ENCODE peak calls at places on chromosomes 2 and 18, in six cellular contexts. R is NCI-H226, C is H54, I is PC-9, D is hypothalamus, P is GM03348. W is an unnamed sample.

GRCh38 chr2:219444566-219445091 is 10.0 kb downstream of the SPEG start:
- DNase-seq in R (peak), C (no peak), D (no peak), P (no peak), I (no peak), W (peak)

GRCh38 chr2:15579641-15580040 is 12.0 kb upstream of the DDX1 start:
- DNase-seq in D (no peak), R (no peak), C (no peak), P (peak), I (no peak), W (no peak)

GRCh38 chr2:42068571-42069178 is 20.9 kb downstream of the PKDCC start:
- DNase-seq in C (no peak), I (no peak), P (no peak), R (no peak), D (no peak), W (no peak)

GRCh38 chr18:50933684-50934083 is 34.2 kb upstream of the ELAC1 start:
- DNase-seq in I (no peak), D (no peak), P (no peak), C (no peak), R (no peak), W (no peak)

GRCh38 chr2:15154289-15154688 is 406.8 kb downstream of the NBAS start:
- DNase-seq in I (no peak), R (peak), D (no peak), P (no peak), C (no peak), W (no peak)

GRCh38 chr2:99876956-99877355 is 265.4 kb downstream of the AFF3 start:
- DNase-seq in C (no peak), D (no peak), R (no peak), I (no peak), P (no peak), W (no peak)

GRCh38 chr2:159513745-159514144 is 102.6 kb downstream of the BAZ2B start:
- DNase-seq in P (no peak), R (no peak), I (no peak), C (no peak), D (no peak), W (no peak)

GRCh38 chr2:158665536-158666302 is 129.4 kb upstream of the DAPL1 start:
- DNase-seq in D (no peak), I (no peak), C (no peak), R (no peak), P (no peak), W (no peak)

GRCh38 chr2:233837694-233838229 is 16.6 kb downstream of the HJURP start:
- DNase-seq in P (no peak), D (no peak), R (no peak), I (no peak), C (no peak), W (no peak)

GRCh38 chr2:235270951-235271350 is 222.9 kb upstream of the AGAP1 start:
- DNase-seq in I (peak), P (peak), C (no peak), R (peak), D (no peak), W (no peak)

GRCh38 chr18:32548688-32549087 is 78.0 kb upstream of the GAREM1 start:
- DNase-seq in C (no peak), D (no peak), P (no peak), R (no peak), I (no peak), W (no peak)

GRCh38 chr2:18047896-18048657 is 169.6 kb downstream of the KCNS3 start:
- DNase-seq in P (peak), I (peak), C (peak), R (peak), D (no peak), W (no peak)

GRCh38 chr2:56183643-56184499 is at the start of gene CCDC85A:
- DNase-seq in I (peak), R (peak), P (peak), D (peak), C (peak), W (peak)

GRCh38 chr2:9897796-9898195 is 53.7 kb upstream of the GRHL1 start:
- DNase-seq in R (peak), D (no peak), C (no peak), P (peak), I (no peak), W (no peak)

GRCh38 chr18:26307161-26307773 is 81.0 kb downstream of the TAF4B start:
- DNase-seq in R (peak), D (no peak), P (peak), I (peak), C (peak), W (no peak)

GRCh38 chr18:74499633-74500032 is 3.5 kb downstream of the CNDP2 start:
- DNase-seq in R (no peak), C (no peak), I (peak), P (no peak), D (peak), W (no peak)

GRCh38 chr2:57701391-57701791 is 345.2 kb upstream of the VRK2 start:
- DNase-seq in C (no peak), R (no peak), I (peak), P (peak), D (no peak), W (no peak)

GRCh38 chr2:26351375-26352090 is 4.9 kb upstream of the ADGRF3 start:
- DNase-seq in P (no peak), D (no peak), C (no peak), R (no peak), I (no peak), W (no peak)

GRCh38 chr2:9749546-9750223 is 93.6 kb upstream of the TAF1B start:
- DNase-seq in R (no peak), I (no peak), C (no peak), D (no peak), P (no peak), W (no peak)

GRCh38 chr2:226185613-226186211 is 613.9 kb downstream of the IRS1 start:
- DNase-seq in R (peak), P (peak), C (peak), D (no peak), I (peak), W (no peak)

GRCh38 chr2:180240774-180241173 is 233.7 kb upstream of the CWC22 start:
- DNase-seq in P (peak), D (no peak), C (no peak), I (no peak), R (no peak), W (no peak)

GRCh38 chr18:79522451-79523220 is 126.9 kb downstream of the NFATC1 start:
- DNase-seq in D (no peak), I (no peak), R (no peak), C (no peak), P (no peak), W (no peak)

GRCh38 chr18:48023334-48024008 is 93.0 kb upstream of the SMAD2 start:
- DNase-seq in P (peak), R (peak), D (no peak), I (peak), C (peak), W (no peak)

GRCh38 chr18:54830260-54830659 is 2.0 kb downstream of the RAB27B start:
- DNase-seq in R (no peak), C (no peak), D (no peak), P (no peak), I (no peak), W (no peak)

GRCh38 chr2:99857867-99858444 is 284.4 kb downstream of the AFF3 start:
- DNase-seq in I (no peak), D (no peak), R (no peak), C (no peak), P (no peak), W (no peak)

GRCh38 chr2:224217962-224218347 is 178.9 kb upstream of the SERPINE2 start:
- DNase-seq in I (no peak), D (no peak), P (peak), R (peak), C (no peak), W (no peak)

GRCh38 chr2:30323499-30323898 is 92.2 kb downstream of the LBH start:
- DNase-seq in C (no peak), R (no peak), D (no peak), I (no peak), P (no peak), W (no peak)

GRCh38 chr18:57561728-57562423 is 24.6 kb downstream of the FECH start:
- DNase-seq in P (peak), D (no peak), R (peak), I (peak), C (peak), W (peak)

GRCh38 chr2:188884552-188884951 is 89.6 kb upstream of the COL3A1 start:
- DNase-seq in R (no peak), P (no peak), C (no peak), I (no peak), D (no peak), W (no peak)

GRCh38 chr2:203928849-203929248 is 7.7 kb upstream of the ICOS start:
- DNase-seq in P (peak), I (no peak), D (no peak), C (no peak), R (no peak), W (no peak)

GRCh38 chr18:3566851-3567250 is 116.9 kb downstream of the TGIF1 start:
- DNase-seq in P (no peak), I (no peak), D (no peak), C (no peak), R (no peak), W (no peak)

GRCh38 chr2:46521215-46521683 is 41.9 kb downstream of the TMEM247 start:
- DNase-seq in C (no peak), D (no peak), I (no peak), R (peak), P (peak), W (no peak)

GRCh38 chr2:898319-898718 is 52.3 kb upstream of the SNTG2 start:
- DNase-seq in D (no peak), I (no peak), R (no peak), P (no peak), C (no peak), W (no peak)

GRCh38 chr2:168114021-168114420 is 133.4 kb downstream of the STK39 start:
- DNase-seq in R (no peak), P (no peak), I (no peak), D (no peak), C (no peak), W (no peak)